ENCODE peak calls at places on chromosome 4, in six cellular contexts. Z is spleen, P is IMR-90, S is pancreas, T is neural progenitor cell, R is MG63. X is an unnamed sample.

GRCh38 chr4:2787230-2788100 is 5.4 kb upstream of the SH3BP2 start:
- DNase-seq in R (no peak), Z (peak; percentile 91), T (no peak), S (no peak), P (no peak), X (no peak)

GRCh38 chr4:166687828-166688227 is 546.5 kb downstream of the SPOCK3 start:
- DNase-seq in Z (no peak), T (no peak), P (no peak), R (no peak), S (no peak), X (no peak)

GRCh38 chr4:89658701-89659024 is 178.3 kb downstream of the SNCA start:
- DNase-seq in S (no peak), T (no peak), P (no peak), Z (no peak), R (no peak), X (no peak)

GRCh38 chr4:164313899-164314298 is 440.0 kb upstream of the SMIM31 start:
- DNase-seq in S (no peak), Z (no peak), R (no peak), T (peak; percentile 16), P (no peak), X (no peak)

GRCh38 chr4:182126567-182126966 is 116.6 kb upstream of the TENM3 start:
- DNase-seq in P (peak; percentile 60), R (no peak), T (no peak), S (no peak), Z (no peak), X (no peak)

GRCh38 chr4:49221209-49221608 is 235.1 kb downstream of the CWH43 start:
- DNase-seq in S (no peak), R (no peak), T (no peak), Z (peak; percentile 74), P (no peak), X (no peak)

GRCh38 chr4:134807231-134807745 is 605.7 kb upstream of the PABPC4L start:
- DNase-seq in R (no peak), T (no peak), P (no peak), S (no peak), Z (no peak), X (no peak)

GRCh38 chr4:183266386-183266785 is 53.7 kb downstream of the CLDN22 start:
- DNase-seq in P (peak; percentile 51), R (no peak), Z (no peak), T (no peak), S (no peak), X (no peak)

GRCh38 chr4:37981844-37982720 is 21.9 kb downstream of the PTTG2 start:
- DNase-seq in R (no peak), Z (no peak), P (peak; percentile 18), T (no peak), S (no peak), X (peak; percentile 53)

GRCh38 chr4:94642561-94642866 is 115.2 kb upstream of the BMPR1B start:
- DNase-seq in R (no peak), P (peak; percentile 5), T (no peak), Z (no peak), S (no peak), X (no peak)

GRCh38 chr4:1246901-1247810 is 1.8 kb downstream of the CTBP1 start:
- DNase-seq in T (peak; percentile 54), R (no peak), P (no peak), S (no peak), Z (peak; percentile 85), X (no peak)

GRCh38 chr4:11471613-11472012 is 42.9 kb upstream of the HS3ST1 start:
- DNase-seq in R (no peak), S (no peak), Z (peak; percentile 78), P (no peak), T (no peak), X (no peak)

GRCh38 chr4:36130641-36131040 is 113.7 kb downstream of the ARAP2 start:
- DNase-seq in S (no peak), P (no peak), Z (no peak), T (no peak), R (no peak), X (no peak)

GRCh38 chr4:185902654-185903053 is 90.7 kb upstream of the SORBS2 start:
- DNase-seq in R (peak; percentile 11), P (peak; percentile 8), S (no peak), Z (no peak), T (no peak), X (no peak)

GRCh38 chr4:170025523-170026252 is 507 bp downstream of the MFAP3L start:
- DNase-seq in P (no peak), R (no peak), Z (no peak), S (peak; percentile 9), T (peak; percentile 58), X (no peak)

GRCh38 chr4:17336524-17336941 is 175.4 kb downstream of the QDPR start:
- DNase-seq in Z (peak; percentile 83), T (no peak), R (no peak), S (no peak), P (peak; percentile 48), X (no peak)

GRCh38 chr4:41977709-41978108 is 3.8 kb upstream of the DCAF4L1 start:
- DNase-seq in S (no peak), T (no peak), R (no peak), P (peak; percentile 57), Z (no peak), X (no peak)

GRCh38 chr4:40212674-40213504 is 16.1 kb downstream of the RHOH start:
- DNase-seq in T (no peak), P (peak; percentile 20), S (no peak), Z (no peak), R (no peak), X (no peak)

GRCh38 chr4:40579983-40580382 is 49.7 kb downstream of the RBM47 start:
- DNase-seq in R (peak; percentile 57), Z (no peak), P (peak; percentile 91), T (no peak), S (no peak), X (peak; percentile 66)

GRCh38 chr4:42596918-42597317 is 60.0 kb downstream of the ATP8A1 start:
- DNase-seq in R (no peak), T (no peak), S (no peak), Z (no peak), P (no peak), X (no peak)

GRCh38 chr4:153728151-153728550 is 31.7 kb downstream of the RNF175 start:
- DNase-seq in R (no peak), S (no peak), Z (no peak), P (no peak), T (no peak), X (no peak)

GRCh38 chr4:128310266-128310697 is 22.7 kb upstream of the PGRMC2 start:
- DNase-seq in R (no peak), Z (no peak), T (peak; percentile 47), P (no peak), S (peak; percentile 43), X (no peak)

GRCh38 chr4:143282170-143282760 is 54.4 kb upstream of the GAB1 start:
- DNase-seq in S (no peak), R (no peak), T (no peak), P (no peak), Z (no peak), X (no peak)

GRCh38 chr4:98641393-98641792 is 17.0 kb downstream of the TSPAN5 start:
- DNase-seq in T (no peak), R (no peak), P (peak; percentile 56), S (no peak), Z (no peak), X (no peak)

GRCh38 chr4:98639108-98639507 is 19.3 kb downstream of the TSPAN5 start:
- DNase-seq in R (no peak), T (no peak), Z (no peak), P (no peak), S (no peak), X (no peak)

GRCh38 chr4:98638661-98639060 is 19.8 kb downstream of the TSPAN5 start:
- DNase-seq in T (no peak), Z (no peak), R (peak; percentile 19), S (no peak), P (peak; percentile 86), X (no peak)

GRCh38 chr4:98641906-98642668 is 16.3 kb downstream of the TSPAN5 start:
- DNase-seq in P (no peak), R (no peak), S (no peak), T (no peak), Z (no peak), X (no peak)

GRCh38 chr4:98639523-98639922 is 18.9 kb downstream of the TSPAN5 start:
- DNase-seq in Z (no peak), S (no peak), R (no peak), P (peak; percentile 19), T (no peak), X (no peak)
- H3K36me3 ChIP-seq in Z (no peaks in the 10 kb centered on the region), S (no peaks in the 10 kb centered on the region), R (no peaks in the 10 kb centered on the region), P (peaks cover 4% of the 10 kb centered on the region), T (no peaks in the 10 kb centered on the region), X (no peaks in the 10 kb centered on the region)

GRCh38 chr4:8850074-8850829 is 21.4 kb downstream of the HMX1 start:
- DNase-seq in P (no peak), T (no peak), R (no peak), Z (peak; percentile 63), S (no peak), X (no peak)
- H3K27me3 ChIP-seq in P (peaks cover 7% of the 10 kb centered on the region), T (peaks cover 67% of the 10 kb centered on the region), R (no peaks in the 10 kb centered on the region), Z (no peaks in the 10 kb centered on the region), S (no peaks in the 10 kb centered on the region), X (peaks cover 8% of the 10 kb centered on the region)

GRCh38 chr4:54064317-54065275 is at the start of gene CHIC2:
- DNase-seq in P (peak; percentile 92), S (peak; percentile 93), Z (peak; percentile 100), T (peak; percentile 96), R (peak; percentile 100), X (no peak)

GRCh38 chr4:54066088-54066415 is 1.6 kb upstream of the CHIC2 start:
- DNase-seq in R (no peak), Z (no peak), T (no peak), P (no peak), S (no peak), X (no peak)

GRCh38 chr4:54063737-54064316 is 578 bp downstream of the CHIC2 start:
- DNase-seq in R (peak; percentile 68), T (peak; percentile 39), P (no peak), S (peak; percentile 18), Z (peak; percentile 94), X (no peak)

GRCh38 chr4:54066718-54067129 is 2.3 kb upstream of the CHIC2 start:
- DNase-seq in Z (no peak), S (no peak), T (no peak), R (peak; percentile 55), P (no peak), X (no peak)

DNA sequence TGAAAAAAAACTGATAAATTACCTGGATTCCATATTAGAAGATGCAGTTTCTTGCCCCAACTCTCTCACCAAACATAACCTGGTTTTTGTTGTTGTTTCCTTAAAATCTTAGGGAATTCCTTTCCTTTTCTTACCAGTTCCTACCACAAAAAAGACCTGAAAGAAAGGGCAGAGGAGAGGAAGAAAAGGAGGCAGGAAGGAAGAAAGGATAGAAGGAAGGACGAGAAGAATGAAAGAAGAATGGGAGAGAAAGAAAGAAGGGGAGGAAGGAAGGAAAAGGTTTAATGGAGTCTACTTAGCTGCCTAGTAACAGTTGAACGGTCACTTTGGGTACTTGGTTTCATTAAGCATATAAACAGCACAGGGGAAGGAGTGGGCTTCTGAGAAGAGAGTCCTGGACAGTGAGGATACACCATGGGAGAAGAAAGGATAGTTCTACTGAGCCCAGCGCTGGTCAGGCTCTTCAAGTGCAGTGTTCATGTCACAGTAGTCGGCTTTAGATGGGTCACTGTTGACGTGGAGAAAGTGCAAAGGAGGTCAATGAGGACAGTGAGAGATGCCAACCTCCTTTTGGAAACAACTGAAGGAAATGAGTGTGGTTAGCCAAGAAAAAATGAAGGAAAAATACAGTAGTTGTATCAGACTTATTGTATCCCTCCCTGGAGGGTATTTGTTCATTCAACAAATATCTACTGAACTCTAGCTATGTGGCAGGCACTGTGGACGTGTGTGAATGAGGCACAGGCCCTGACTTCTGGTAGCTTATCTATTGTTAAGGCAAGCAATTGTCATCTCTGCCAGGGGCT is 1.1 kb upstream of the CHIC2 start:
- DNase-seq in T (no peak), Z (no peak), R (peak; percentile 68), P (no peak), S (no peak), X (no peak)
- H3K4me3 ChIP-seq in T (peak overlapping the region; percentile 92), Z (no peak overlapping the region), R (peak overlapping the region; percentile 94), P (no peak overlapping the region), S (no peak overlapping the region), X (no peak overlapping the region)

GRCh38 chr4:148076964-148077363 is 345.1 kb downstream of the ARHGAP10 start:
- DNase-seq in S (no peak), Z (no peak), T (no peak), R (peak; percentile 16), P (peak; percentile 77), X (no peak)
- H3K36me3 ChIP-seq in S (no peaks in the 10 kb centered on the region), Z (peaks cover 98% of the 10 kb centered on the region), T (no peaks in the 10 kb centered on the region), R (peaks cover 3% of the 10 kb centered on the region), P (peaks cover 54% of the 10 kb centered on the region), X (peaks cover 19% of the 10 kb centered on the region)